ENCODE peak calls at places on chromosomes 12 and 14, in ten cellular contexts. A is CD8-positive, alpha-beta T cell; F is kidney; S is pancreas; L is ovary; I is astrocyte; R is colonic mucosa; W is Karpas-422; K is foreskin keratinocyte; Z is prostate gland. O is an unnamed sample.

GRCh38 chr12:24991209-24992049 is 42.5 kb upstream of the BCAT1 start:
- DNase-seq in A (no peak), F (no peak), S (no peak), L (no peak), I (peak; percentile 32), R (no peak), W (peak; percentile 93), K (peak; percentile 14), Z (peak; percentile 30), O (no peak)

GRCh38 chr14:54651018-54651351 is 84.1 kb downstream of the SAMD4A start:
- DNase-seq in A (no peak), F (no peak), S (no peak), L (no peak), I (no peak), R (no peak), W (no peak), K (no peak), Z (no peak), O (no peak)

GRCh38 chr12:90940872-90941499 is 14.0 kb downstream of the CCER1 start:
- DNase-seq in A (no peak), F (no peak), S (no peak), L (no peak), I (peak; percentile 52), R (no peak), W (peak; percentile 79), K (no peak), Z (no peak), O (peak; percentile 5)

GRCh38 chr14:58787601-58788000 is 149.8 kb downstream of the DACT1 start:
- DNase-seq in A (no peak), F (no peak), S (no peak), L (no peak), I (no peak), R (no peak), W (no peak), K (no peak), Z (no peak), O (no peak)

GRCh38 chr14:93914278-93914677 is 12.9 kb upstream of the FAM181A start:
- DNase-seq in A (no peak), F (no peak), S (no peak), L (no peak), I (no peak), R (no peak), W (no peak), K (no peak), Z (no peak), O (no peak)

GRCh38 chr12:98408681-98409080 is 106.7 kb upstream of the TMPO start:
- DNase-seq in A (no peak), F (no peak), S (no peak), L (no peak), I (no peak), R (no peak), W (no peak), K (no peak), Z (no peak), O (peak; percentile 47)

GRCh38 chr14:74546416-74546815 is 52.9 kb downstream of the ISCA2 start:
- DNase-seq in A (no peak), F (no peak), S (no peak), L (no peak), I (no peak), R (no peak), W (no peak), K (no peak), Z (no peak), O (no peak)

GRCh38 chr12:52914722-52915121 is 9.8 kb upstream of the KRT8 start:
- DNase-seq in A (no peak), F (no peak), S (no peak), L (no peak), I (no peak), R (peak; percentile 38), W (no peak), K (no peak), Z (no peak), O (no peak)

GRCh38 chr12:130281157-130281799 is 56.4 kb upstream of the PIWIL1 start:
- DNase-seq in A (peak; percentile 4), F (no peak), S (peak; percentile 40), L (peak; percentile 20), I (no peak), R (no peak), W (no peak), K (no peak), Z (no peak), O (no peak)

GRCh38 chr12:56590237-56590830 is 39.8 kb downstream of the BAZ2A start:
- DNase-seq in A (no peak), F (no peak), S (no peak), L (no peak), I (no peak), R (peak; percentile 29), W (peak; percentile 75), K (no peak), Z (no peak), O (peak; percentile 58)

GRCh38 chr14:104221636-104222375 is 83.4 kb downstream of the KIF26A start:
- DNase-seq in A (no peak), F (peak; percentile 66), S (no peak), L (peak; percentile 19), I (no peak), R (no peak), W (no peak), K (no peak), Z (no peak), O (no peak)

GRCh38 chr12:8081228-8081920 is 700 bp upstream of the NECAP1 start:
- DNase-seq in A (no peak), F (no peak), S (no peak), L (peak; percentile 30), I (no peak), R (peak; percentile 41), W (peak; percentile 67), K (no peak), Z (no peak), O (no peak)

DNA sequence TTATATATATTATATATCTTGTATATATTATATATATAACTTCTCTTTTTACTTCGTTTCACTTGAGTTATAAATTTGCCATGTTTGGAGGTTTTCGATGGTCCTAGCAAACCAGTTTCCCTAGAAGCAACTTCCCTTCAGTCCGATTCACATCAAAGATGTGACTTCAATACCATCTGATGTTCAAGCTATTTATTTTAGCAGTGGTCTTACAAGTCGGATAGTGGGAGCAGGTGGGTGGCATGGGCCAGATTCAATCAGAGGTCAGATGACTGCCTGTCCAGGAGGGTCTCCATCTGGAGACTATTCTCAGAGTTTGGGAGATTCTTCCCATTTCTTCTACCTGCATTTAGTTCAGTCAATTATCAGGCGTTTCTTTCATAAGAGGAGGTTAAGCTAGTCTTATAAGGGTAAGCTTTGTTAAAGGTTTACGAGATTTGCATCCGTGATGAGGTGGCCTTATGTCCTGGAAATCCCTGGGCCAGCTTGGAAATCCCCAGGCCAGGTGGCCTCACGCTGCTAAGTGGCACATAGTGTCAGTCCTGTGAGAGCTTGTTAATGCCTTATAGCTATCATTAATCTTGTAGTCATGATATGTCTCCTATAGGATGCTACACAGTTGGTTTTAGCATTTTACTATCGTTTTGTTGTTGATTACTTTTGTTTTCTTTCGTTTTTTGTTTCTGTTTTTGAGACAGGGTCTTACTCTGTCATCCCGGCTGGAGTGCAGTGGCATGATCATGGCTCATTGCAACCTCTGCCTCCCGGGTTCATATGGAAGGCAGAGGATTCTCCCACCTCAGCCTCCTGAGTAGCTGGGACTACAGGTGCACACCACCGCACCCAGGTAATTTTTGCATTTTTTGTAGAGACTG is 145.8 kb downstream of the BICD1 start:
- DNase-seq in A (no peak), F (no peak), S (no peak), L (no peak), I (no peak), R (no peak), W (no peak), K (no peak), Z (no peak), O (no peak)
- H3K27ac ChIP-seq in A (no peak overlapping the region), F (no peak overlapping the region), S (no peak overlapping the region), L (no peak overlapping the region), I (no peak overlapping the region), R (no peak overlapping the region), W (no peak overlapping the region), K (no peak overlapping the region), Z (no peak overlapping the region), O (no peak overlapping the region)

DNA sequence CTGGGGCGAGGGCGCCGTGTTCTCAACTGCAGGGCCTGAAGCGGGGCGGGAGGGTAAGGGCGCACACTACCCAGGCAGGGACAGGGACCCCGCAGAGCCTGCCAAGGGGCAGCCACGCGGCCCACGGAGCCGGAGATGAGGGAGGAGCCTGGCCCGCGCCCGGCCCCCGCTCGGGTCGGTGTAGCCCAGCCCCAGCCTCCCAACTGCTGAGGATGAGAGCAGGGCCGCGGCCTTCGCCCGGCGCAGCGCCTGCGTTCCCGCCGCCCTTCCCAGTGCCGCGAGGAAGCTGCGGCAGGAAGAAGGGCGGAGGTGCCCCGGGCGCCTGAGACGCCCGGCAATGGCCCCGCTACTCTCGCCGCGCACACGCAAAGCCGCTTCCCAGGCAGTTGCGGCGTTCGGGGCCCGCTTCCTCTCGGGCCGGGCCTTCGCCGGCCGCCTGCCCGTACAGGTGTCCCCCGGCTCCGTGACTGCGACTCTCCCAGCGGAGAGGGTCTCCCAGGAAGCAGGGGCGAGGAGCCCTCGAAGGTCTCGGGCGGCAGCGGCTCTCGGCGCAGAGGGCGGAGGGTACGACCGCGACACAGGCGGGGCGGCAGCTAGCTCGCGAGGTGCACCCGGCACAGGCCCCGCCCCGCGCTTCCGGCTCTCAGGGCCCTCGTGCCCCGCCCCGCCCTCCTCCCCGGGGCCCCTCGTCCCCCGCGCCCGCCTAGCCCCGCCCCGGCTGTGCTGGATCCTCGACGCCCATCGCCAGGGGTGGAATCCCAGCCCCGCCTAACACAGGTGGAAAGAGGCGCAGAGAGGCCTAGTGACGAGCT is 24.8 kb upstream of the YY1 start:
- DNase-seq in A (peak; percentile 91), F (peak; percentile 97), S (peak; percentile 95), L (peak; percentile 89), I (no peak), R (peak; percentile 95), W (peak; percentile 98), K (no peak), Z (peak; percentile 93), O (peak; percentile 84)
- H3K27ac ChIP-seq in A (peak overlapping the region; percentile 90), F (peak overlapping the region; percentile 96), S (peak overlapping the region; percentile 95), L (peak overlapping the region; percentile 56), I (peak overlapping the region; percentile 49), R (peak overlapping the region; percentile 98), W (peak overlapping the region; percentile 50), K (peak overlapping the region; percentile 72), Z (peak overlapping the region; percentile 96), O (peak overlapping the region; percentile 96)

DNA sequence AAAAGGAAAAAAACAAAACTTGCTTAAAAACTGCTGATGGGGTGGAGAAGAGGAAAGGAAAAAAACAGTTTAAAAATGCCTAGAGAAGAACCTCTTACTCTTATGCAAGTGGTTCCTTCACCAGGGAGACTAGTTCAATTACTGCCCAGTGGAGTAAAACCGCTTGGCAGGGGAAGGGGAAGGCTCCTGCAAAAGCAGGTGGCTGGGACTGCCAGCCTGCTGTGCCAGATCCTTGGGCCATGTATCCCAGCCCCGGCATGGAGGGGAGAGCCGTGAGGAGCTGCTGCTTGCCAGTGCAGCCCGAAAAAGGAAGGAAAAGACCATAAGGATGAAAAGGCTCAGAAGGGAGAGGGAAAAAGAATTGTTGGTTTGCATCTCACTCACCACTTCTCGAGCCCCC is 123.0 kb downstream of the FSCB start:
- DNase-seq in A (no peak), F (no peak), S (no peak), L (no peak), I (no peak), R (no peak), W (no peak), K (no peak), Z (no peak), O (no peak)
- H3K27ac ChIP-seq in A (no peak overlapping the region), F (no peak overlapping the region), S (no peak overlapping the region), L (no peak overlapping the region), I (no peak overlapping the region), R (no peak overlapping the region), W (no peak overlapping the region), K (no peak overlapping the region), Z (no peak overlapping the region), O (peak overlapping the region; percentile 85)

DNA sequence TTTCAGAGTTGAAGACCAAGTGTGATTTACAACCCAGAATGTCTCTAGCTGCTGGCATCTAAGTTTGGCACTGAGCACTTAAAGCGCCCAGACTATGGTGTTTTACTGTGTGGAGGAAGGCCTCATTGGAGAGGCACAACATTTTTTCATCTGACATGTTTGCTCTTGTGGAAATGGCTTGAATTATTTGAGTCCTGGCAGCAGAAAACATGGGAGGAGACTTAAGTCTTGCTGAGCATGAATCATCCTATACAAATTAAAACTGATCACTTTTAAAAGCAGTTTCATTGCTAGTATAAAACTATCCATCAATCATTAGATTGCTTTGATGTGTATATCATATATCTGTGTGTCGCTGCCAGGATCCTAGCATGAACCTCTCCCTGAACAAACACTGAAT is 85.9 kb upstream of the REP15 start:
- DNase-seq in A (no peak), F (no peak), S (no peak), L (no peak), I (peak; percentile 76), R (no peak), W (no peak), K (peak; percentile 74), Z (peak; percentile 79), O (no peak)
- H3K27ac ChIP-seq in A (no peak overlapping the region), F (no peak overlapping the region), S (no peak overlapping the region), L (no peak overlapping the region), I (no peak overlapping the region), R (no peak overlapping the region), W (no peak overlapping the region), K (peak overlapping the region; percentile 3), Z (no peak overlapping the region), O (no peak overlapping the region)

O was measured in HL-60.